ENCODE peak calls at places on chromosome 17, in five cellular contexts. X is K562, P is GM23338, B is HepG2, S is GM12878. O is an unnamed sample.
A peak's percentile ranks its signal among the peaks of the same experiment; 100 is the strongest.

GRCh38 chr17:16287563-16288027 is 65.7 kb downstream of the CENPV start:
- DNase-seq in X (no peak), B (peak; percentile 48), S (peak; percentile 80), P (no peak), O (no peak)

GRCh38 chr17:15379659-15380058 is 38.3 kb upstream of the TEKT3 start:
- DNase-seq in X (no peak), S (no peak), P (no peak), B (no peak), O (no peak)

GRCh38 chr17:3710951-3711383 is 12.7 kb upstream of the HASPIN start:
- DNase-seq in P (peak; percentile 41), S (peak; percentile 100), X (no peak), B (no peak), O (no peak)

GRCh38 chr17:45031231-45032149 is 19.9 kb downstream of the DCAKD start:
- DNase-seq in P (no peak), S (no peak), B (no peak), X (peak; percentile 61), O (no peak)

GRCh38 chr17:50363217-50364060 is 9.5 kb downstream of the MRPL27 start:
- DNase-seq in X (no peak), S (no peak), P (peak; percentile 97), B (peak; percentile 46), O (no peak)

GRCh38 chr17:63120406-63120805 is 154.4 kb downstream of the TANC2 start:
- DNase-seq in P (no peak), X (no peak), S (no peak), B (no peak), O (no peak)

GRCh38 chr17:57629470-57629869 is 115.6 kb downstream of the CCDC182 start:
- DNase-seq in S (peak; percentile 37), X (no peak), B (no peak), P (no peak), O (no peak)

GRCh38 chr17:29867643-29868181 is 62.3 kb downstream of the SSH2 start:
- DNase-seq in X (no peak), B (no peak), P (peak; percentile 39), S (no peak), O (no peak)

GRCh38 chr17:550776-551175 is 163.9 kb downstream of the VPS53 start:
- DNase-seq in S (no peak), X (no peak), B (no peak), P (no peak), O (no peak)

GRCh38 chr17:27647755-27648154 is 16.8 kb downstream of the LGALS9 start:
- DNase-seq in S (no peak), X (peak; percentile 51), P (no peak), B (no peak), O (no peak)

GRCh38 chr17:70483624-70484023 is 314.3 kb downstream of the KCNJ2 start:
- DNase-seq in S (no peak), P (no peak), B (no peak), X (no peak), O (no peak)

GRCh38 chr17:82876602-82877391 is 37.0 kb upstream of the ZNF750 start:
- DNase-seq in S (no peak), X (peak; percentile 81), B (peak; percentile 65), P (peak; percentile 36), O (no peak)

DNA sequence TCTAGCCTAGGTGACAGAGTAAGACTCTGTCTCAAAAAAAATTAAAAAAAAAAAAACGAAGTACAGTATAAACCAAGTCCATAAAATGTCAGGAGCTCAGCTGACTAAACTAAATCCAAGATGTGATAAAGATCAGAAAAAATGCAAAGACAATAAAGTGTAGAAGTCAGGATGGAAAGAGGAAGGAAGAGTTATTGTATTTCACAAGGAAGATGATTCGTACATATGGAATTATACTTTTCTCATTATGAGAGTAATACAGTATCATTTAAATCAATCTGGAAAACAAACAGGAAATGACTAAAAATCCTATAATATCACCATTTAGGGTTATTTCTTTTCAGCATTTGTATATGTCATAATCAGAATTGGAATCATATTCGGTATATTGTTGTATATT is 11.4 kb upstream of the APOH start:
- DNase-seq in B (no peak), S (no peak), P (no peak), X (no peak), O (peak; percentile 31)
- TF ChIP-seq JUNB in B (no peak), S (no peak), P (no peak), X (no peak), O (peak; percentile 41)

GRCh38 chr17:79809530-79810137 is 12.8 kb upstream of the CBX8 start:
- DNase-seq in X (no peak), B (no peak), P (peak; percentile 55), S (no peak), O (no peak)
- H3K4me2 ChIP-seq in X (peak overlapping the region; percentile 60), B (peak overlapping the region; percentile 63), P (peak overlapping the region; percentile 71), S (peak overlapping the region; percentile 70), O (peak overlapping the region; percentile 94)

GRCh38 chr17:2688351-2689342 is 22.9 kb downstream of the CLUH start:
- DNase-seq in B (peak; percentile 19), P (no peak), S (no peak), X (no peak), O (no peak)
- TF ChIP-seq JUNB in B (no peak), P (no peak), S (no peak), X (no peak), O (no peak)

GRCh38 chr17:77867976-77868713 is 90.4 kb upstream of the TNRC6C start:
- DNase-seq in X (no peak), B (no peak), P (no peak), S (no peak), O (no peak)

GRCh38 chr17:77869041-77869595 is 89.4 kb upstream of the TNRC6C start:
- DNase-seq in S (no peak), B (no peak), P (no peak), X (no peak), O (no peak)

GRCh38 chr17:77865109-77865611 is 93.3 kb upstream of the TNRC6C start:
- DNase-seq in S (no peak), X (no peak), P (no peak), B (no peak), O (no peak)

GRCh38 chr17:77865716-77866115 is 92.8 kb upstream of the TNRC6C start:
- DNase-seq in P (no peak), S (no peak), X (no peak), B (no peak), O (no peak)

DNA sequence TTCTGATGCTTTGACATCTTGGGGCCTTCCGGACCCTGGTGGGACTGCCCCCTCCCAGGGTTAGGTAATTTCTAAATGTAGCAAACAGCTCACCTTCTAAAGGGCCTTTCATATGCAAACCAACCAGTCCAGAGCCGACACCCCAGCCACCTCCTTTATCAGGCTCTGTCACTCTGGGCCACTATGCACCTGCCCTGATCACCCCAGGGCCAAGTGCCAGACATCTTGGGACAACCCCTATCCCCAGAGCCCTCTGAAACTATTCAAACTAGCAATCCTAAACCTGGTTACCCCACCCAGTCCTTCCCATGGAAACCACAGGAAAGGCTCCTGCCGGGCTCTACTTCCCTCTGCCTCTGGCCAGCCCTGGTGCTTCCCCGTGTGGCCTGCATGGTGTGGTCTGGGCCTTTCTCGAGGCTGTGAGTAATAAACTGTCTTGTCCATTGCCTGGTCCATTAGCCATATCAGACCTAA is 91.2 kb upstream of the TNRC6C start:
- DNase-seq in P (no peak), S (no peak), X (no peak), B (no peak), O (no peak)
- H3K4me2 ChIP-seq in P (no peak overlapping the region), S (no peak overlapping the region), X (no peak overlapping the region), B (no peak overlapping the region), O (no peak overlapping the region)

GRCh38 chr17:32192379-32192778 is 50.1 kb downstream of the RHOT1 start:
- DNase-seq in S (no peak), X (no peak), B (no peak), P (no peak), O (no peak)
- TF ChIP-seq JUNB in S (no peak), X (no peak), B (no peak), P (no peak), O (no peak)

GRCh38 chr17:66450008-66450856 is 147.8 kb downstream of the PRKCA start:
- DNase-seq in B (peak; percentile 36), P (peak; percentile 11), S (no peak), X (no peak), O (no peak)
- H3K4me2 ChIP-seq in B (peak overlapping the region; percentile 4), P (peak overlapping the region; percentile 25), S (no peak overlapping the region), X (no peak overlapping the region), O (no peak overlapping the region)

DNA sequence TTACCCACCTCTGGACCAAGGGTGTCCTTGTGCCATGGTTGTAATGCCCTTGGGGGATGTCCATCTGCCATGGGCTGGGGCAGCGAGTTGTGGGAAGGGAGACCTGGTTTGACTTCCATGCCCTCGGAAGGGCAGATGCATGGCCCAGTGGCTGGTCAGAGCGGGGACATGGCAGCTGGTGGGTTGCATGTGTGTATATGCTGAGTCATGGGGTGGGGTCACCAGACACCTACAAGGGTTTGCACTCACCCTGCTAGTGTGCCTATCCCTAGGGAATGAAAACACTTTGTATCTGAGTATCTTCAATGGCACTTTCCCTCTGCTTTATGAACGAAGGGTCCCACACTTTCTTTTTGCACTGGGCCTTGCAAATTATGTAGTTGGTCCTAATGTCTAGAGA is 10.6 kb upstream of the HNF1B start:
- DNase-seq in X (no peak), P (no peak), B (no peak), S (no peak), O (no peak)
- TF ChIP-seq JUNB in X (no peak), P (no peak), B (no peak), S (no peak), O (no peak)

DNA sequence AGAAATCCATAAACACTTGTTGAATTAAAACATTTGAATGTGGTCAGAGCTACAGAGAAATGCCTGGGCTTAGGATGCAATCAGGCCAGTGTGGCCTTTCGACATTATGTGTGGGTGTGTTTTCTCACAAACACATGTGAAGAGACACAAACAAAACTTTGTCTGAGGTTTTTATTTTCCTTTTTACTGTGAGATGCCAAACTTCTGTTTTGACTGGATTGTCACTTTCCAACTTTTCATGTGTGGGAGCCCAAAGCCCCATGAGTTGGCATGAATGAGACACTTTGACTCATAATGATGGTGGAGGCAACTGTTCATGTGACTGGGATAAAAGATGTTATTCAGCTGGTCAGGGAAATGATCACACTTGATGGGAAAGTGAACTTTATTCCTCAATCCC is 71.9 kb upstream of the GAS7 start:
- DNase-seq in B (no peak), P (no peak), X (no peak), S (no peak), O (no peak)
- H3K4me2 ChIP-seq in B (no peak overlapping the region), P (no peak overlapping the region), X (no peak overlapping the region), S (no peak overlapping the region), O (no peak overlapping the region)

O was measured in A549.